ENCODE peak calls at places on chromosomes 16 and 17, in six cellular contexts. P is tibial nerve; M is A549; O is effector memory CD4-positive, alpha-beta T cell; A is mesenchymal stem cell; U is cardiac muscle cell. N is an unnamed sample. For H3K9me3, the result is how much of the 10 kb centered on the place peaks cover.

GRCh38 chr17:69588316-69588715 is 173.8 kb downstream of the MAP2K6 start:
- DNase-seq in A (no peak), M (no peak), O (no peak), U (no peak), P (no peak), N (no peak)

GRCh38 chr16:67163164-67163902 is 1.2 kb upstream of the HSF4 start:
- DNase-seq in M (no peak), U (peak), P (no peak), O (no peak), A (peak), N (peak)

GRCh38 chr17:58337600-58338453 is 9.2 kb upstream of the TSPOAP1 start:
- DNase-seq in A (peak), M (no peak), O (peak), P (peak), U (peak), N (peak)

GRCh38 chr17:68101075-68101991 is 65.8 kb downstream of the KPNA2 start:
- DNase-seq in O (peak), A (peak), U (peak), P (peak), M (peak), N (peak)

GRCh38 chr17:74282587-74283370 is 8.7 kb downstream of the DNAI2 start:
- DNase-seq in P (no peak), O (peak), M (no peak), U (no peak), A (no peak), N (peak)

GRCh38 chr17:61235821-61236197 is 163.8 kb upstream of the TBX2 start:
- DNase-seq in A (peak), U (peak), P (no peak), O (no peak), M (no peak), N (no peak)

GRCh38 chr17:8418471-8418870 is 17.2 kb upstream of the NDEL1 start:
- DNase-seq in O (no peak), P (no peak), U (no peak), A (no peak), M (no peak), N (no peak)

GRCh38 chr16:73713817-73714495 is 582.7 kb upstream of the PSMD7 start:
- DNase-seq in P (no peak), O (no peak), M (peak), A (no peak), U (peak), N (no peak)

GRCh38 chr17:67156269-67157199 is 88.5 kb downstream of the HELZ start:
- DNase-seq in P (no peak), U (peak), M (no peak), A (no peak), O (no peak), N (no peak)

GRCh38 chr17:56815711-56816110 is 18.0 kb downstream of the C17orf67 start:
- DNase-seq in A (peak), O (no peak), M (no peak), P (no peak), U (peak), N (no peak)

GRCh38 chr16:51636913-51637743 is 486.1 kb upstream of the SALL1 start:
- DNase-seq in O (no peak), A (peak), U (peak), P (no peak), M (no peak), N (no peak)

GRCh38 chr17:54754560-54754959 is 146.1 kb upstream of the TOM1L1 start:
- DNase-seq in M (no peak), A (no peak), O (no peak), P (no peak), U (no peak), N (no peak)

GRCh38 chr17:60039096-60039495 is 39.6 kb downstream of the HEATR6 start:
- DNase-seq in M (no peak), P (no peak), A (no peak), O (no peak), U (no peak), N (no peak)

GRCh38 chr17:76556759-76557367 is 17.0 kb downstream of the PRCD start:
- DNase-seq in A (peak), O (peak), P (no peak), U (peak), M (no peak), N (peak)

GRCh38 chr16:84913315-84913714 is 93.5 kb downstream of the CRISPLD2 start:
- DNase-seq in O (no peak), P (peak), U (no peak), M (no peak), A (no peak), N (no peak)

GRCh38 chr16:80751167-80751566 is 53.2 kb downstream of the CDYL2 start:
- DNase-seq in O (no peak), A (no peak), P (no peak), M (no peak), U (peak), N (no peak)

GRCh38 chr17:7408341-7408740 is 696 bp downstream of the NLGN2 start:
- DNase-seq in A (no peak), U (no peak), O (no peak), M (no peak), P (no peak), N (peak)

GRCh38 chr17:40331743-40332641 is 23.0 kb downstream of the RARA start:
- DNase-seq in P (peak), O (no peak), M (no peak), A (no peak), U (peak), N (no peak)

GRCh38 chr17:33802349-33803272 is 452.5 kb upstream of the CCL2 start:
- DNase-seq in U (no peak), M (no peak), P (no peak), O (no peak), A (no peak), N (no peak)

GRCh38 chr17:65265276-65265675 is 128.1 kb downstream of the RGS9 start:
- DNase-seq in U (no peak), P (no peak), M (no peak), A (no peak), O (no peak), N (no peak)

GRCh38 chr17:81124377-81124776 is 40.9 kb upstream of the PVALEF start:
- DNase-seq in P (no peak), O (no peak), M (no peak), A (no peak), U (no peak), N (no peak)

GRCh38 chr16:74868501-74868900 is 93.9 kb upstream of the FA2H start:
- DNase-seq in O (no peak), A (peak), U (peak), P (no peak), M (no peak), N (no peak)

GRCh38 chr17:40485851-40486512 is 15.4 kb downstream of the TNS4 start:
- DNase-seq in U (peak), A (peak), O (peak), M (peak), P (peak), N (peak)

GRCh38 chr17:66982011-66982508 is 17.6 kb downstream of the CACNG4 start:
- DNase-seq in A (no peak), P (no peak), U (no peak), M (no peak), O (no peak), N (no peak)

GRCh38 chr16:50683689-50684374 is 2.7 kb upstream of the SNX20 start:
- DNase-seq in M (no peak), O (peak), A (no peak), P (no peak), U (no peak), N (peak)

GRCh38 chr17:37742762-37743611 is 1.9 kb downstream of the HNF1B start:
- DNase-seq in P (no peak), A (peak), M (peak), O (no peak), U (no peak), N (no peak)
- H3K4me3 ChIP-seq in P (no peak), A (peak), M (peak), O (peak), U (peak), N (no peak)

GRCh38 chr16:31785126-31785525 is 88.5 kb upstream of the ZNF267 start:
- DNase-seq in O (no peak), U (no peak), A (no peak), P (no peak), M (no peak), N (no peak)

DNA sequence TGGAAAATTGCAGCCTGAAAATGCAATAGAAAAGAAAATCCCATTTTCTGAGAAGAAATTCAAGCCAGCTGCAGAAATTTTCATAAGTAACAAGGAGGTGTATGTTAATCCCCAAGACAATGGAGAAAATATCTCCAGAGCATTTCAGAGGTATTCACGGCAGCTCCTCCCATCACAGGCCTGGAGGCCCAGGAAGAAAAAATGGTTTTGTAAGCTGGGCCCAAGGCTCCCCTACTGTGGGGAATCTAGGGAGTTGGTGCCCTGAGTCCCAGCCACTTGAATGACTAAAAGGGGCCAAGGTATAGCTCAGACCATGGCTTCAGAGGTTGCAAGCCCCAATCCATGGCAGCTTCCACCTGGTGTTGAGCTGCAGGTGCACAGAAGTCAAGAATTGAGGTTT is 93.3 kb upstream of the ZNF267 start:
- DNase-seq in M (no peak), A (no peak), P (no peak), O (no peak), U (no peak), N (no peak)
- H3K9me3 ChIP-seq in M (under half), A (half or more), P (under half), O (under half), U (under half), N (half or more)

GRCh38 chr17:30831257-30831656 is 509 bp upstream of the ATAD5 start:
- DNase-seq in O (no peak), P (no peak), U (no peak), M (peak), A (no peak), N (no peak)

GRCh38 chr17:30827082-30827481 is 2.6 kb upstream of the CRLF3 start:
- DNase-seq in U (no peak), O (no peak), P (no peak), M (no peak), A (no peak), N (no peak)

GRCh38 chr17:30831663-30832437 is at the start of gene ATAD5:
- DNase-seq in A (peak), U (peak), O (peak), M (peak), P (peak), N (peak)

GRCh38 chr17:30829022-30829421 is 2.7 kb upstream of the ATAD5 start:
- DNase-seq in P (no peak), O (no peak), U (no peak), A (no peak), M (no peak), N (no peak)

DNA sequence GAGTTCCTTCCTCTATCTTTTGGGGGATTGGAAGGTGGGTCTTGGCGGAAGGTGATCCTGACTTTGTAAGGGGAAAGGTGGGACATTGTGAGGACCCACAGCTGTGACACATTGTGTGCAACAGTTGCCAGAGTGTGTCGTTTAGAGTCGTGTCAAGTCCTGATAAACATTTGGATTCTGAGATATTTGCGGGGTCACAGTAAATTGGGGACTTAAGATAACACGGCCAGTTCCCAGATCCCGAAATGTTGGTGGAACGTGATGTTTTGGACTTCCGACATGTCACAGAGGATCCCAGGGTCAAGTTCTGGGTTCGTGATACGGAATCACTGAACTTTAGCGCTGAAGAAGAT is 648 bp downstream of the ATAD5 start:
- DNase-seq in M (no peak), P (no peak), U (no peak), O (no peak), A (peak), N (no peak)
- H3K27ac ChIP-seq in M (peak), P (no peak), U (peak), O (peak), A (no peak), N (peak)

DNA sequence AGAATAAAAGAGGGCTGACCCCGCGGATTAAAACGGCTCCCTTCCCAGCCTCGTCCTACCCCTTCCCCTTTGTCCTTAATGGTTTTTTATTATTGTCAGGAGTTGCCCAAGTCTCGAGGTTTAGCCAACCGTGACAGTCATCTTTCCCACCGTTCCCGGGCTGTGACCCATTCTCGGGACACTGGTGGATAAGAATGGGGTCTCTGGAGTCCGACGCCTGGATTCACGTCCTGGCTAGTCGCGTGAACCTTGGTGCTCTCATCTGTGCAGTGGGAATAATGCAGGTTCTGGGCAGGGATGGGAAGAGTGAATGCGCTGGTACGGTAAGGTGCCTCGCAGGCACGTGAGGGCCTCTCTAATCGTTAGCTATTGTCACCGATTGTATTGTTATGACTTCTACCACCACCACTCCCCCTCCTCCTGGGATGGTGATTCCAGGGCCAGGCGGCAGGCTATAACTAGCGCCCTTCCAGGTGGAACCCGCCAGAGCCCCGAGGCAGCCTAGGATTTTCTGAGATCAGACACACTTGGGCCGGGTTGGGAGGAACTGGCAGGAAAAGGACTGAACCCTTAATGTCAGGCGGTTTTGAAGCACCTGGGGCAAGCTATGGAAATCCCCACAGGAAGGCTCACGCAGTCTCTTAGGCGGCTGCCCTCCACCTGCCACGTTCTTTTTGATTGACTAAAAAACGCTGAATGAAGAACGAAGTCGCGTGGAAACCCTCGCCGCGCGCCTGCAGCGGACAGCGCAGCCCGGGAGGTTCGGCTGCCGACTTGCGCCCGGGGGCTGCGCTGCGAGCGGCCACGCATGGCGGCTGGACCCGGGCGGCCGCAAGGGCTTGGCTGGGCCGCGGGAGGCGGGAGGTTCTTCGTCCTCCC is 2.7 kb downstream of the HS3ST3B1 start:
- DNase-seq in O (peak), P (no peak), M (no peak), U (peak), A (peak), N (peak)
- H3K4me3 ChIP-seq in O (peak), P (no peak), M (no peak), U (peak), A (peak), N (peak)

DNA sequence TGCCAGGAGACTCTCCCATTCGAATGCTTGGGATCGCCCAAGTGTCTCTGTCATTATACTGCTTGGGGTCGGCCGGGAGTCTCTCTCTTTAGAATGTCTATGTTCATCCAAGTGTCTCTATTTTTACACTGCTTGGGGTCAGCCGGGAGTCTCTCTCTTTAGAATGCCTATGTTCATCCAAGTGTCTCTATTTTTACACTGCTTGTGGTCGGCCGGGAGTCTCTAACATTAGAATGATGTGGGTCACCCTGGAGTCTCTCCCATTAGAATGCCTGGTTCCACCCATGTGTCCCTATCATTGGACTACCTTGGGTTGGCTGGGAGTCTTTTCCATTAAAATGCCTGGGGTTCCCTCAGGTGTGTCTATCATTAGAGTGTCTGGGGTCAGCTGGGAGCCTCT is 2230.4 kb downstream of the TP53TG3F start:
- DNase-seq in U (no peak), A (no peak), O (no peak), P (no peak), M (no peak), N (no peak)
- H3K9me3 ChIP-seq in U (under half), A (under half), O (under half), P (under half), M (under half), N (under half)

DNA sequence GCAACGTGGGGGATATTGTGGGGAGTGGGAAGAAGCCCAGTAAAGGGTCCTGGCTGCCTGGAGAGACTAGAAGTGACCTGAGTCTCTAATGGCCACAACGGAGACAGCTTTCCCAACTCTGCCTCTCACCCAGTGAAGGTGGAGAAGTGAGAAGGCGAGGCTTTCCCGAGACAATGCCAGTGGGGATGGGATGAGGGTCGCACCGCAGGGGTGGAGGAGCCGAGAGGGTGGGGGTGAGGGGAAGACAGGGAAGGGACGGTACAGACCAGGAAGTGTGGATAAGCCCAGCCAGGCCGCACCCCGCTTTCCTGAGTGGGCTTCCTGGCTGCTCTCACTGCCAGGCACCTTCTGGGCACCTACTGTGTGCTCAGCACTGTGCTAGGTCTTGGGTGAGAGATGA is 7.5 kb upstream of the SPPL2C start:
- DNase-seq in M (no peak), U (no peak), O (no peak), P (no peak), A (no peak), N (no peak)
- H3K27ac ChIP-seq in M (no peak), U (no peak), O (no peak), P (no peak), A (no peak), N (no peak)

GRCh38 chr16:2841606-2842339 is 11.7 kb downstream of the ZG16B start:
- DNase-seq in A (no peak), O (no peak), U (no peak), M (no peak), P (no peak), N (no peak)

GRCh38 chr16:2839650-2840450 is 9.7 kb downstream of the ZG16B start:
- DNase-seq in U (no peak), O (no peak), A (no peak), P (no peak), M (no peak), N (no peak)

GRCh38 chr16:2840914-2841313 is 10.8 kb downstream of the ZG16B start:
- DNase-seq in U (no peak), O (no peak), A (no peak), M (no peak), P (no peak), N (no peak)

GRCh38 chr16:2836646-2837508 is 6.8 kb downstream of the ZG16B start:
- DNase-seq in P (no peak), U (no peak), M (no peak), A (peak), O (no peak), N (no peak)

GRCh38 chr16:2838928-2839327 is 8.8 kb downstream of the ZG16B start:
- DNase-seq in M (peak), O (peak), P (no peak), A (peak), U (peak), N (peak)
- H3K4me3 ChIP-seq in M (no peak), O (no peak), P (no peak), A (no peak), U (no peak), N (no peak)

GRCh38 chr17:73247728-73248127 is 14.0 kb downstream of the CPSF4L start:
- DNase-seq in M (no peak), A (peak), U (peak), O (no peak), P (no peak), N (no peak)
- H3K9me3 ChIP-seq in M (under half), A (under half), U (under half), O (under half), P (under half), N (under half)

GRCh38 chr17:78174870-78175642 is 6.7 kb downstream of the SYNGR2 start:
- DNase-seq in U (no peak), O (no peak), M (no peak), P (no peak), A (no peak), N (no peak)
- H3K27ac ChIP-seq in U (peak), O (no peak), M (no peak), P (peak), A (no peak), N (no peak)

DNA sequence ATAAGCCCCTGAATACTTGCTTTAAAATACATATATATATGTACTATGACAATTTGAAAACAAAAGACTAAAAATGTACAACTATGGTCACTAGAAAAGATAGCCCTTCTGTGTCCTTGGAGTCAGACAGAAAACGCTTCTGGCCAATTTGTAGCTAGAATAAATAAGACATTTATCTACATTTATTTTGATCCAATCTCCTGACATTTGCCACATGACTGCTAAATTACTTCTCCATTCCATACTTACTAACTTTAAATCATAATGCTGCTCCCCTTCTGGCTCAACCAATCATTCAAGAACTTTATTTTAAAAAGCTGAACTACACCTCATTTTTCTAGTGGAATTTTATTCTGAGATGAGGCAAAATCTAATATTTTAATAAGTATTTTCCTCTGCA is 65.8 kb downstream of the CYTH1 start:
- DNase-seq in A (no peak), M (no peak), U (no peak), P (no peak), O (no peak), N (no peak)
- H3K4me3 ChIP-seq in A (no peak), M (no peak), U (no peak), P (no peak), O (no peak), N (no peak)

N was measured in naive thymus-derived CD4-positive, alpha-beta T cell.